ENCODE peak calls at places on chromosomes 4 and X, in eight cellular contexts. Q, W, G, Y, X, R, H and D are unnamed samples.

GRCh38 chr4:177380730-177381287 is 61.4 kb downstream of the AGA start:
- DNase-seq in Q (no peak), W (no peak), G (peak; percentile 19), Y (no peak), X (peak; percentile 71), R (peak; percentile 59), H (no peak), D (no peak)

GRCh38 chr4:156294577-156294976 is 340.9 kb upstream of the CTSO start:
- DNase-seq in Q (peak; percentile 44), W (peak; percentile 49), G (no peak), Y (no peak), X (no peak), R (peak; percentile 42), H (peak; percentile 70), D (no peak)

GRCh38 chrX:153632612-153632980 is 14.4 kb upstream of the DUSP9 start:
- DNase-seq in Q (no peak), W (no peak), G (no peak), Y (no peak), X (no peak), R (no peak), H (no peak), D (no peak)

GRCh38 chr4:104283303-104283702 is 211.4 kb downstream of the CXXC4 start:
- DNase-seq in Q (no peak), W (no peak), G (no peak), Y (no peak), X (no peak), R (no peak), H (no peak), D (no peak)

GRCh38 chrX:132365490-132365889 is 123.3 kb downstream of the MBNL3 start:
- DNase-seq in Q (no peak), W (no peak), G (no peak), Y (no peak), X (no peak), R (no peak), H (no peak), D (no peak)

GRCh38 chrX:53239474-53239873 is 14.5 kb upstream of the KDM5C start:
- DNase-seq in Q (no peak), W (no peak), G (no peak), Y (no peak), X (no peak), R (no peak), H (no peak), D (no peak)

GRCh38 chr4:151659631-151660030 is 101.2 kb downstream of the GATB start:
- DNase-seq in Q (no peak), W (no peak), G (peak; percentile 61), Y (no peak), X (no peak), R (no peak), H (peak; percentile 33), D (no peak)

GRCh38 chrX:15505104-15505503 is 4.5 kb downstream of the BMX start:
- DNase-seq in Q (no peak), W (no peak), G (no peak), Y (no peak), X (no peak), R (no peak), H (no peak), D (no peak)

GRCh38 chr4:141246683-141247429 is 26.2 kb downstream of the ZNF330 start:
- DNase-seq in Q (no peak), W (no peak), G (no peak), Y (no peak), X (no peak), R (no peak), H (peak; percentile 56), D (no peak)

GRCh38 chrX:73683236-73683859 is 120.4 kb downstream of the CHIC1 start:
- DNase-seq in Q (no peak), W (no peak), G (no peak), Y (no peak), X (no peak), R (no peak), H (peak; percentile 75), D (no peak)

GRCh38 chr4:173490256-173490655 is 39.8 kb downstream of the HAND2 start:
- DNase-seq in Q (no peak), W (no peak), G (no peak), Y (no peak), X (no peak), R (no peak), H (peak; percentile 13), D (no peak)
- H3K27ac ChIP-seq in Q (no peak overlapping the region), W (peak overlapping the region; percentile 30), G (no peak overlapping the region), Y (no peak overlapping the region), X (no peak overlapping the region), R (no peak overlapping the region), H (no peak overlapping the region), D (no peak overlapping the region)

GRCh38 chr4:94171616-94172015 is 36.0 kb upstream of the SMARCAD1 start:
- DNase-seq in Q (no peak), W (no peak), G (no peak), Y (no peak), X (no peak), R (no peak), H (peak; percentile 19), D (no peak)

GRCh38 chr4:94169803-94170372 is 37.8 kb upstream of the SMARCAD1 start:
- DNase-seq in Q (no peak), W (no peak), G (no peak), Y (no peak), X (no peak), R (no peak), H (no peak), D (no peak)

GRCh38 chr4:94165256-94165655 is 42.4 kb upstream of the SMARCAD1 start:
- DNase-seq in Q (no peak), W (no peak), G (no peak), Y (no peak), X (no peak), R (peak; percentile 15), H (no peak), D (no peak)

GRCh38 chr4:94168321-94168720 is 39.3 kb upstream of the SMARCAD1 start:
- DNase-seq in Q (no peak), W (peak; percentile 27), G (no peak), Y (no peak), X (no peak), R (no peak), H (no peak), D (no peak)
- H3K27ac ChIP-seq in Q (no peak overlapping the region), W (peak overlapping the region; percentile 73), G (no peak overlapping the region), Y (no peak overlapping the region), X (no peak overlapping the region), R (no peak overlapping the region), H (no peak overlapping the region), D (no peak overlapping the region)

DNA sequence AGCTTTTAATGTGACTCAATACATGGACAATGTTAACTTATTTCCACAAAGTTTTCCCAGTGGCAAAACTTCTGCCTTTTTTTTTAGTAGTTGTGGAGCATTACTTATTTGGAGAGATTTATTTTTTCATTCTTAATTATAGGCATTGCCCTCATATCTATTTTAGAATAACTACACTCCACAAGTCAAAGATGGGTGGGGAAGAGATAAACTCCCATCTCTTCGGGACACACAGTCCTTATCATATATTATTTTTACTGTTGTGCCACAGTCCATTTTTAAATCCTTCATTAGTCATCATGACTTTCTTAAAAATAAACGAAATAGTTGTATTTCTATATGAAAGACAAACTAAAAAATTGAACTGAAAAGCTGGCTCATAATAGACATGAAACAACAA is 1.2 kb downstream of the DMD start:
- DNase-seq in Q (no peak), W (no peak), G (no peak), Y (no peak), X (no peak), R (no peak), H (no peak), D (no peak)
- H3K27ac ChIP-seq in Q (no peak overlapping the region), W (peak overlapping the region; percentile 100), G (peak overlapping the region; percentile 59), Y (no peak overlapping the region), X (no peak overlapping the region), R (no peak overlapping the region), H (no peak overlapping the region), D (no peak overlapping the region)

GRCh38 chr4:181688416-181688815 is 554.8 kb upstream of the TENM3 start:
- DNase-seq in Q (no peak), W (no peak), G (no peak), Y (no peak), X (no peak), R (no peak), H (peak; percentile 27), D (no peak)

GRCh38 chr4:181690498-181690897 is 552.7 kb upstream of the TENM3 start:
- DNase-seq in Q (no peak), W (no peak), G (no peak), Y (no peak), X (no peak), R (no peak), H (no peak), D (no peak)

GRCh38 chr4:181687116-181687515 is 556.1 kb upstream of the TENM3 start:
- DNase-seq in Q (no peak), W (no peak), G (no peak), Y (no peak), X (no peak), R (no peak), H (no peak), D (no peak)

GRCh38 chr4:181685911-181686310 is 557.3 kb upstream of the TENM3 start:
- DNase-seq in Q (no peak), W (no peak), G (no peak), Y (no peak), X (no peak), R (no peak), H (peak; percentile 70), D (no peak)

DNA sequence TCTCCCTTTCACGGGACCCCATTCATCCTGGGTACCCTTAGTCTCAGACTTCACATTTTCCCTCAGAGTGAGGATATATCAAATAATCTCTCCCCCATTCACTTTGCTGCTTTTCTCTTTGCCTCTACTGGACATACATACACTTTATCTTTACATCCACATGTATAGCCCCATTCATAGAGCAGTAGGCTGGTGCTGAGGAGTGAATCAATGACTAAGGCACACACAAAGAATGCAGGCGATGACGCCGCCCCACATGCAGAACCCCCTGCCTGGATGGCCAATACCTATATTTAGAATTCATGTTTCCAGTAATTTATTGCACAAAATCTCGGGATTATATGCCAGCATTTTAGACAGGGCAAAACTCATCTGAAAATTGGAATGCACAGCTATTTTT is 554.3 kb upstream of the TENM3 start:
- DNase-seq in Q (no peak), W (no peak), G (no peak), Y (no peak), X (no peak), R (no peak), H (no peak), D (no peak)
- H3K27ac ChIP-seq in Q (no peak overlapping the region), W (no peak overlapping the region), G (no peak overlapping the region), Y (no peak overlapping the region), X (no peak overlapping the region), R (no peak overlapping the region), H (no peak overlapping the region), D (no peak overlapping the region)

DNA sequence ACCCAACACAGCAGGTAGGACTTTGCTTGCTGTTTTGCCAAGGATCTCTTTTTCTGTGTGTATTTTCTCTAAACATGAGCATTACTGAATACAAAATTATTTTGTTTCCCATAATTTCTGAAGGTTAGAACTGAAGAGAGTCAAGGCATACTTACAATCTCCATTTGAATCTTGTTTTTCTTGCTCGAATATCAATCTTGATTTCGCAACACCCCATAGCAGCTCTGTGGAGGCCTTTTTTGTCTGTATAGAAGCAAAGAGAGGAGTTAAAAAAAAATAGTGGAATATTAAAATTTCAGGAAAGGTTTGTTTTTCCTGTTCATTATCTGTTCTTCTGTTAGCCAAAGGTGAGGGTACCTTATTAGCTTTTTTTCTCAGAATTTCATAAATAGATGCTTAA is 92.9 kb downstream of the TNIP2 start:
- DNase-seq in Q (no peak), W (no peak), G (no peak), Y (no peak), X (no peak), R (no peak), H (no peak), D (no peak)
- H3K27ac ChIP-seq in Q (no peak overlapping the region), W (no peak overlapping the region), G (no peak overlapping the region), Y (no peak overlapping the region), X (no peak overlapping the region), R (no peak overlapping the region), H (peak overlapping the region; percentile 77), D (no peak overlapping the region)

GRCh38 chr4:17168571-17168970 is 270.1 kb upstream of the LDB2 start:
- DNase-seq in Q (no peak), W (no peak), G (peak; percentile 16), Y (no peak), X (no peak), R (no peak), H (peak; percentile 86), D (no peak)
- H3K27ac ChIP-seq in Q (no peak overlapping the region), W (no peak overlapping the region), G (peak overlapping the region; percentile 52), Y (no peak overlapping the region), X (no peak overlapping the region), R (no peak overlapping the region), H (peak overlapping the region; percentile 36), D (no peak overlapping the region)